ENCODE peak calls at places on chromosome 1, in eight cellular contexts. T is stomach, C is tibial nerve, G is esophagus muscularis mucosa, V is ovary, H is H1, Q is GM12878, E is A549. W is an unnamed sample.

GRCh38 chr1:29513357-29513756 is 277.0 kb downstream of the PTPRU start:
- DNase-seq in T (peak), C (no peak), G (peak), V (no peak), H (peak), Q (peak), E (peak), W (no peak)

GRCh38 chr1:184433928-184434502 is 47.2 kb downstream of the C1orf21 start:
- DNase-seq in T (no peak), C (no peak), G (no peak), V (no peak), H (no peak), Q (no peak), E (no peak), W (no peak)

GRCh38 chr1:110600716-110601115 is 5.4 kb downstream of the KCNA2 start:
- DNase-seq in T (no peak), C (no peak), G (no peak), V (no peak), H (no peak), Q (no peak), E (no peak), W (no peak)

GRCh38 chr1:7680791-7681165 is 90.3 kb upstream of the VAMP3 start:
- DNase-seq in T (no peak), C (no peak), G (no peak), V (no peak), H (peak), Q (no peak), E (no peak), W (no peak)

GRCh38 chr1:4980211-4980610 is 325.8 kb downstream of the AJAP1 start:
- DNase-seq in T (no peak), C (no peak), G (no peak), V (no peak), H (no peak), Q (no peak), E (no peak), W (no peak)

GRCh38 chr1:1281533-1282321 is 1.5 kb downstream of the SCNN1D start:
- DNase-seq in T (peak), C (no peak), G (no peak), V (no peak), H (no peak), Q (no peak), E (no peak), W (peak)

GRCh38 chr1:170664283-170664827 is 424 bp downstream of the PRRX1 start:
- DNase-seq in T (no peak), C (no peak), G (peak), V (no peak), H (peak), Q (no peak), E (no peak), W (peak)

GRCh38 chr1:61227857-61228557 is 145.6 kb downstream of the NFIA start:
- DNase-seq in T (no peak), C (no peak), G (no peak), V (no peak), H (no peak), Q (no peak), E (no peak), W (no peak)

GRCh38 chr1:27356628-27357280 is 10.0 kb downstream of the MAP3K6 start:
- DNase-seq in T (peak), C (no peak), G (no peak), V (no peak), H (no peak), Q (no peak), E (no peak), W (peak)

GRCh38 chr1:222586842-222587241 is 2.9 kb downstream of the TAF1A start:
- DNase-seq in T (no peak), C (no peak), G (no peak), V (no peak), H (no peak), Q (no peak), E (no peak), W (no peak)

GRCh38 chr1:239952348-239953307 is 139.1 kb upstream of the FMN2 start:
- DNase-seq in T (no peak), C (no peak), G (no peak), V (no peak), H (peak), Q (no peak), E (peak), W (no peak)

GRCh38 chr1:44926311-44926781 is 60.0 kb downstream of the EIF2B3 start:
- DNase-seq in T (no peak), C (no peak), G (no peak), V (no peak), H (no peak), Q (no peak), E (no peak), W (no peak)

GRCh38 chr1:226064816-226065248 is 2.3 kb downstream of the H3-3A start:
- DNase-seq in T (peak), C (peak), G (no peak), V (peak), H (no peak), Q (no peak), E (peak), W (peak)

DNA sequence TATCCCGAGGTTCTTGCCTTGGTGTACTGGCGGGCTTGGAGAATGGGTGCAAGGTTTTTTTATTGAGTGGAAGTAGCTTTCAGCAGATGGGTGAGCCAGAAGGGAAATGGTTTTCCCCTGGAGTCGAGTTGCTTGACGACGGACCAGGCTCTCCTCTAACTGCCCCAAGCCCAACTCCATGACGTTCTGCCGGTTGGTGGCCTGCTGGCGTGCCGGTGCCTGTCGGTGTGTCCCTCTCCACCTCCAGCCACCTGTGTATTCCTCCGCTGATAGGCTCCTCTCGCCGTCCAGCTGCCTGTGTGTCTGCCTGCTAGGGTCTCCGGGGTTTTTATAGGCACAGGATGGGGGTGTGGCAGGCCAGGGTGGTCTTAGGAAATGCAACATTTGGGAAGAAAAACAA is 34.3 kb upstream of the PTGFRN start:
- DNase-seq in T (no peak), C (no peak), G (no peak), V (no peak), H (no peak), Q (no peak), E (no peak), W (no peak)
- TF ChIP-seq POLR2A in T (no peak), C (no peak), G (no peak), V (no peak), H (no peak), Q (no peak), E (no peak), W (no peak)

GRCh38 chr1:192476802-192477298 is 98.7 kb upstream of the RGS1 start:
- DNase-seq in T (no peak), C (peak), G (no peak), V (no peak), H (no peak), Q (peak), E (no peak), W (no peak)
- TF ChIP-seq EP300 in T (no peak), C (no peak), G (no peak), V (no peak), H (no peak), Q (no peak), E (no peak), W (no peak)

GRCh38 chr1:151534662-151535278 is 5.3 kb upstream of the TUFT1 start:
- DNase-seq in T (peak), C (peak), G (no peak), V (peak), H (peak), Q (no peak), E (peak), W (peak)
- TF ChIP-seq POLR2A in T (no peak), C (no peak), G (no peak), V (no peak), H (no peak), Q (no peak), E (no peak), W (no peak)

GRCh38 chr1:50487725-50488124 is 64.5 kb upstream of the DMRTA2 start:
- DNase-seq in T (no peak), C (no peak), G (no peak), V (no peak), H (no peak), Q (no peak), E (no peak), W (no peak)

GRCh38 chr1:50491142-50491541 is 67.9 kb upstream of the DMRTA2 start:
- DNase-seq in T (no peak), C (no peak), G (no peak), V (no peak), H (no peak), Q (no peak), E (no peak), W (no peak)

GRCh38 chr1:50488403-50488802 is 65.2 kb upstream of the DMRTA2 start:
- DNase-seq in T (no peak), C (no peak), G (no peak), V (no peak), H (no peak), Q (no peak), E (no peak), W (no peak)

GRCh38 chr1:50490640-50491039 is 67.4 kb upstream of the DMRTA2 start:
- DNase-seq in T (no peak), C (no peak), G (no peak), V (no peak), H (no peak), Q (no peak), E (no peak), W (no peak)

DNA sequence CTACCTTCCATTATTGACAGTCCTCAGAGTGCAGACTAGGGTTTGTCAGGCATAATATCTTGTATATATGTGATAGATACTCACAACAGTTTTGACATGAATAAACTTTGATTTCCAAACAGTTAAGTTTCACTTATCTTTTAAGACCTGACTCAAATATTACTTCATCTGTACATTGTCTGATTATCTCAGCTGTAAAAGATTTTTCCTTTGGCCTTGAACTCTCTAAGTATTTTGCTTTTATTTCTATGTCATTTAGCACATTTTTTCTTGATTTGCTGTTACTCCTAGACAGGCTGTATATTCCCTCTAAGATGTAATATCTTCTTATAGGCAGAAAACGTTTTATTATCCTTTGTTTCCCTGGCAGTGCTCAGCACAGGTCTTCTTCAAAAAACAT is 65.6 kb upstream of the DMRTA2 start:
- DNase-seq in T (no peak), C (no peak), G (no peak), V (no peak), H (no peak), Q (no peak), E (no peak), W (no peak)
- TF ChIP-seq EP300 in T (no peak), C (no peak), G (no peak), V (no peak), H (no peak), Q (no peak), E (no peak), W (no peak)

DNA sequence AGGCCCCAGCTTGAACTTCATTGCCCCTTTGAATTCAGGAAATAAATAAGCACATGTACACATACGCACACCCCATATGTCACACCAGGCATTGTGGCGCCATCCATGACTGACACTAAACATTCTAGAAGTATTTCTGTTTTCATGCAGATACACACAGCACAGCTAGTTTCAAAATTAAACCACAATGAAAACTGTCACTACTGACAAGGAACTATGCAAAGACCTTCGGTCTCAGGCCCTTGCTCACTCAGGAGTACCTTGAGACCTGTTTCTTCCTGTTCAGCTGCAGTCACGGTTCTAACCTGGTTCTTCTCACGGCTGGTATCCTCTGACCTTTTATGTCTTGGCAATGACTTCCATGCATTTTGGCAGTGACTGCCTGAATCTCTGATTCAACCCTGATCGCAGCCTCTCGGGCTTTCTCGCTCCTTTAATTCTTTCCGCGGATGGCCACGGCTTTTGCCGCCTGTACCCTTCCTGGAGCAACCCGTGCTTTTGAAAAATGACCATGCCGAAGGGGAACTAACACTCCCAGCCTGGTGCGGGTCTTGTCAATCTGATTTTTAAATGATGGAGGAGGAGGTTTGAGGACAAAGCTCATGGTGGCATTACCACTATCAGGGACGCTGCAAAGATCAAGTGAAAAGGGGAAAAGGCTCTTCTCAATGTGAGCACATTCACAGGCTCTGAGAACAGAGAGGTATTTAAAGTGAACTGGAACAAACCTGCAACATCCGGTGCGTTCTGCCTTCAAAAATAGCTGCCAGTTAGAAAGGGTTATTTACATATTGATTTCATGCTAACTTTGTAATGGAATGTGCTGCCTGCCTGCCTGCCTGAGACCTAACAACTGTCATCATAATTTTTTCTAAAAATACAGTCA is 384.6 kb downstream of the RRAGC start:
- DNase-seq in T (no peak), C (no peak), G (no peak), V (no peak), H (no peak), Q (peak), E (no peak), W (peak)
- TF ChIP-seq POLR2A in T (no peak), C (no peak), G (no peak), V (no peak), H (no peak), Q (peak), E (no peak), W (peak)

DNA sequence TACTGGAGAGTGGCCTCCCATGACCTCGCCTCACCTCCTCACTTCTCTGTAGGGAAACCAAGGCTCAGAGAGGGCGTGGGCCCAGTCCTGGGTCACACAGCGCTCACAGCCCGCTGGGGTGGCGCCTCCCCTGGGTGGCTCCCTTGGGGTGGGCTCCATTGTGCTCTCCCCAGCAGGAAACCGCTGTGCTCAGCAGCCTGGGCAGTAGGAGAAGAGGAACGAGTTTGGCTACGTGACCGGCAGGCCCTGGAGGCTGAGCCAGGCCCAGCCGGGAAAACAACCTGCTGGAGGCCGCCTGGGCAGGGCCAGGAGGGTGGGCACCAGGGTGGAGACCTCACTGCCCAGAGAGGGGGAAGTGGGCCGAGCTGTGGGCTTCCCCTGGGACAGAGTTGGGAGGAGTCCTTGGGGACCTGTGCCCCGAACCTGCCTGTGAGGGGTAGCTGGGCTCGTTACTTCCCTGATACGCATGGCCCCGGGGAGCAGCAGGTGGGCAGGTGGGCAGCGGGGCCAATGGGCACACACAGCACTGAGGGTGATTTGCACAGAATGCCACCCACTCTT is 15.0 kb upstream of the FAM131C start:
- DNase-seq in T (no peak), C (no peak), G (no peak), V (no peak), H (no peak), Q (no peak), E (no peak), W (no peak)
- TF ChIP-seq EP300 in T (no peak), C (no peak), G (no peak), V (no peak), H (no peak), Q (no peak), E (no peak), W (no peak)

GRCh38 chr1:168613689-168614655 is 37.6 kb downstream of the XCL1 start:
- DNase-seq in T (no peak), C (no peak), G (peak), V (peak), H (no peak), Q (no peak), E (no peak), W (no peak)
- TF ChIP-seq POLR2A in T (no peak), C (no peak), G (no peak), V (no peak), H (no peak), Q (no peak), E (no peak), W (no peak)

DNA sequence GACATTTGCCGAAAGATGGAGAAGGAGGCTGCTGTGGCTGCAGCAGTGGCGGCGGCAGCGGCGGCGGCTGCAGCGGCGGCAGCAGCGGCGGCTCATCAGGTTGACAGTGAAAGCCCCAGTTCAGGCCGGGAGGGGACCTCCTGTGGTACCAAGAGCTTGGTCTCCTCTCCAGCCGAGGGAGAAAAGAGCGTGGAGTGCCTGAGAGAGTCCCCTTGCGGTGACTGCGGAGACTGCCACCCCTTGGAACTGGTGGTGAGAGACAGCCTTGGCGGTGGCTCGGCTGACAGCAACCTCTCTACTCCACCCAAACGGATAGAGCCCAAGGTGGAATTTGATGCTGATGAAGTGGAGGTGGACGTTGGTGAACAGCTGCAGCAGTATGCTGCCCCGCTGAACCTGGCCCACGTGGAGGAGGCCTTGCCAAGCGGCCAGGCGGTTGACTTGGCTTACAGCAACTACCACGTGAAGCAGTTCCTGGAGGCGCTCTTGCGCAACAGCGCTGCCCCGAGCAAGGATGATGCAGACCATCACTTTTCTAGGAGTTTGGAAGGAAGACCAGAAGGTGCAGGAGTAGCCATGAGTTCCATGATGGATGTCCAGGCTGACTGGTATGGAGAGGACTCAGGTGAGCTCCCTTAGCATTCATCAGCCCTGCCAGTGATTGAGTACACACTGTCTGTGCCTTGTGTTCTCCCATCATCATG is 6.3 kb downstream of the ZBTB8B start:
- DNase-seq in T (no peak), C (no peak), G (no peak), V (no peak), H (peak), Q (no peak), E (no peak), W (no peak)
- TF ChIP-seq EP300 in T (no peak), C (no peak), G (no peak), V (no peak), H (no peak), Q (no peak), E (no peak), W (no peak)